ENCODE peak calls at places on chromosomes 11 and 22, in six cellular contexts. L is uterus; Q is stimulated activated naive CD8-positive, alpha-beta T cell treated with anti-CD3 and anti-CD28 coated beads, Interleukin-15, Interleukin-2, amounts not matched to agents 100 U/mL and 50 U/mL, for 24 hours; V is stimulated activated CD8-positive, alpha-beta memory T cell treated with anti-CD3 and anti-CD28 coated beads, Interleukin-4, amount 100 ng/mL, for 24 hours; R is HFF-Myc; J is NCI-H1092 treated with DMSO at 0.1 percent for 48 hours. I is an unnamed sample.

GRCh38 chr22:17547995-17548755 is 15.1 kb upstream of the SLC25A18 start:
- DNase-seq in L (no peak), Q (no peak), V (no peak), R (no peak), J (no peak), I (no peak)

GRCh38 chr11:48170840-48171233 is 45.8 kb upstream of the OR4B1 start:
- DNase-seq in L (no peak), Q (no peak), V (no peak), R (peak), J (no peak), I (no peak)

GRCh38 chr22:28137036-28137435 is 218.0 kb upstream of the PITPNB start:
- DNase-seq in L (no peak), Q (no peak), V (no peak), R (no peak), J (no peak), I (no peak)

GRCh38 chr11:44627911-44628729 is 62.7 kb downstream of the CD82 start:
- DNase-seq in L (peak), Q (no peak), V (no peak), R (peak), J (peak), I (peak)

GRCh38 chr11:10878408-10879214 is 20.8 kb upstream of the ZBED5 start:
- DNase-seq in L (no peak), Q (no peak), V (no peak), R (peak), J (peak), I (no peak)

GRCh38 chr11:104663190-104664140 is 234.8 kb downstream of the CASP12 start:
- DNase-seq in L (no peak), Q (no peak), V (no peak), R (no peak), J (no peak), I (no peak)

GRCh38 chr11:94417386-94417987 is 16.3 kb upstream of the GPR83 start:
- DNase-seq in L (no peak), Q (no peak), V (no peak), R (peak), J (peak), I (no peak)

GRCh38 chr22:30891443-30891755 is 77.2 kb downstream of the MORC2 start:
- DNase-seq in L (no peak), Q (no peak), V (no peak), R (no peak), J (peak), I (no peak)

GRCh38 chr11:69869311-69869939 is 50.2 kb upstream of the FGF3 start:
- DNase-seq in L (no peak), Q (no peak), V (no peak), R (no peak), J (no peak), I (no peak)

GRCh38 chr11:67060111-67060522 is 3.5 kb downstream of the RHOD start:
- DNase-seq in L (no peak), Q (no peak), V (no peak), R (no peak), J (no peak), I (no peak)

GRCh38 chr11:113895367-113896155 is 9.0 kb upstream of the HTR3B start:
- DNase-seq in L (no peak), Q (no peak), V (no peak), R (no peak), J (peak), I (no peak)

GRCh38 chr22:23035557-23036277 is 34.6 kb upstream of the GNAZ start:
- DNase-seq in L (no peak), Q (peak), V (no peak), R (peak), J (no peak), I (no peak)

GRCh38 chr11:128180446-128181089 is 406.8 kb downstream of the ETS1 start:
- DNase-seq in L (no peak), Q (no peak), V (no peak), R (peak), J (no peak), I (no peak)

GRCh38 chr11:75498556-75499255 is 27.0 kb downstream of the GDPD5 start:
- DNase-seq in L (no peak), Q (no peak), V (no peak), R (no peak), J (no peak), I (no peak)

GRCh38 chr11:12525466-12526055 is 148.2 kb downstream of the PARVA start:
- DNase-seq in L (no peak), Q (no peak), V (no peak), R (no peak), J (no peak), I (no peak)

GRCh38 chr11:63543711-63544110 is 7.1 kb downstream of the PLAAT4 start:
- DNase-seq in L (no peak), Q (no peak), V (no peak), R (no peak), J (no peak), I (no peak)

GRCh38 chr22:19429950-19430889 is 1.3 kb downstream of the HIRA start:
- DNase-seq in L (no peak), Q (peak), V (no peak), R (no peak), J (no peak), I (peak)

GRCh38 chr11:96116341-96116740 is 192.4 kb upstream of the MTMR2 start:
- DNase-seq in L (no peak), Q (no peak), V (no peak), R (no peak), J (no peak), I (no peak)

GRCh38 chr11:44037658-44037998 is 10.2 kb upstream of the ACCSL start:
- DNase-seq in L (no peak), Q (no peak), V (no peak), R (no peak), J (no peak), I (no peak)

GRCh38 chr22:43090130-43090789 is 1.1 kb upstream of the TTLL1 start:
- DNase-seq in L (peak), Q (peak), V (no peak), R (peak), J (peak), I (peak)